ENCODE peak calls at places on chromosomes 2 and 18, in seven cellular contexts. One of them, this sample, is unnamed.

GRCh38 chr2:218860950-218861381 is 1.4 kb downstream of the WNT6 start:
- DNase-seq in ovary: peak
- DNase-seq in tibial artery: peak
- DNase-seq in heart right ventricle: peak
- DNase-seq in astrocyte of the spinal cord: peak
- DNase-seq in AG09309: no peak
- DNase-seq in A549: no peak
- DNase-seq in this sample: peak

GRCh38 chr2:130837175-130837810 is 579 bp downstream of the ARHGEF4 start:
- DNase-seq in ovary: no peak
- DNase-seq in tibial artery: no peak
- DNase-seq in heart right ventricle: no peak
- DNase-seq in astrocyte of the spinal cord: no peak
- DNase-seq in AG09309: no peak
- DNase-seq in A549: no peak
- DNase-seq in this sample: no peak

GRCh38 chr2:152861349-152861942 is 143.0 kb downstream of the ARL6IP6 start:
- DNase-seq in ovary: no peak
- DNase-seq in tibial artery: no peak
- DNase-seq in heart right ventricle: peak
- DNase-seq in astrocyte of the spinal cord: peak
- DNase-seq in AG09309: no peak
- DNase-seq in A549: peak
- DNase-seq in this sample: no peak

GRCh38 chr18:23618862-23619387 is 32.6 kb upstream of the NPC1 start:
- DNase-seq in ovary: peak
- DNase-seq in tibial artery: no peak
- DNase-seq in heart right ventricle: peak
- DNase-seq in astrocyte of the spinal cord: no peak
- DNase-seq in AG09309: no peak
- DNase-seq in A549: peak
- DNase-seq in this sample: no peak

GRCh38 chr18:63878982-63879381 is 8.5 kb upstream of the SERPINB2 start:
- DNase-seq in ovary: no peak
- DNase-seq in tibial artery: no peak
- DNase-seq in heart right ventricle: no peak
- DNase-seq in astrocyte of the spinal cord: no peak
- DNase-seq in AG09309: no peak
- DNase-seq in A549: no peak
- DNase-seq in this sample: no peak

GRCh38 chr2:52220393-52220792 is 1188.5 kb upstream of the NRXN1 start:
- DNase-seq in ovary: no peak
- DNase-seq in tibial artery: no peak
- DNase-seq in heart right ventricle: no peak
- DNase-seq in astrocyte of the spinal cord: peak
- DNase-seq in AG09309: no peak
- DNase-seq in A549: no peak
- DNase-seq in this sample: no peak

GRCh38 chr2:238165288-238165921 is 6.6 kb downstream of the ERFE start:
- DNase-seq in ovary: no peak
- DNase-seq in tibial artery: peak
- DNase-seq in heart right ventricle: no peak
- DNase-seq in astrocyte of the spinal cord: no peak
- DNase-seq in AG09309: no peak
- DNase-seq in A549: no peak
- DNase-seq in this sample: no peak

GRCh38 chr2:12931211-12931844 is 214.6 kb downstream of the TRIB2 start:
- DNase-seq in ovary: no peak
- DNase-seq in tibial artery: no peak
- DNase-seq in heart right ventricle: peak
- DNase-seq in astrocyte of the spinal cord: peak
- DNase-seq in AG09309: no peak
- DNase-seq in A549: peak
- DNase-seq in this sample: no peak

GRCh38 chr2:188833331-188833730 is 140.8 kb upstream of the COL3A1 start:
- DNase-seq in ovary: no peak
- DNase-seq in tibial artery: no peak
- DNase-seq in heart right ventricle: no peak
- DNase-seq in astrocyte of the spinal cord: no peak
- DNase-seq in AG09309: no peak
- DNase-seq in A549: no peak
- DNase-seq in this sample: no peak

GRCh38 chr2:236636714-236637485 is 67.3 kb downstream of the ACKR3 start:
- DNase-seq in ovary: no peak
- DNase-seq in tibial artery: peak
- DNase-seq in heart right ventricle: no peak
- DNase-seq in astrocyte of the spinal cord: no peak
- DNase-seq in AG09309: no peak
- DNase-seq in A549: no peak
- DNase-seq in this sample: no peak

GRCh38 chr2:48145845-48146452 is 239.7 kb upstream of the FBXO11 start:
- DNase-seq in ovary: no peak
- DNase-seq in tibial artery: no peak
- DNase-seq in heart right ventricle: no peak
- DNase-seq in astrocyte of the spinal cord: no peak
- DNase-seq in AG09309: no peak
- DNase-seq in A549: no peak
- DNase-seq in this sample: no peak

GRCh38 chr2:20218331-20219320 is 6.3 kb downstream of the SDC1 start:
- DNase-seq in ovary: no peak
- DNase-seq in tibial artery: no peak
- DNase-seq in heart right ventricle: no peak
- DNase-seq in astrocyte of the spinal cord: no peak
- DNase-seq in AG09309: no peak
- DNase-seq in A549: no peak
- DNase-seq in this sample: no peak

DNA sequence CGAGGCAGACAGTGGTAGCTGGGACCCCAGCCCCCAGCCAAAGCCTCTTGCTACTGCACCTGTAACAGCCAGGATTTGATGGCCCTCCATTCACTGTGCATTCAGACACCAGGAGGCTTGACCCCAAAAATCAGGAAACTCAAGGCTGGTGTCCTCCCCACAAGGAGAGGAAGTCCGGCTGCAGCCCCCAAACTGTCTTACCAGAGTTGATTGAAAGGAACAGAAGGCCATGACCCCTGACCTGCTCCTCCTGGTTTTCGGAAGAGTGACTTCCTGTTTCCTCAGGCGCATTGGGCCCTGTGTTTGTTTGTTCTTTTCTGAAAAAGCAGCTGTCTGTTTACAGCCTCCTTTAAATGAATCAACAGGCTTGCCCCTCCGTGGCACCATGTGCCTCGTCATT is 111.6 kb downstream of the RNF144A start:
- DNase-seq in ovary: no peak
- DNase-seq in tibial artery: no peak
- DNase-seq in heart right ventricle: no peak
- DNase-seq in astrocyte of the spinal cord: no peak
- DNase-seq in AG09309: no peak
- DNase-seq in A549: no peak
- DNase-seq in this sample: no peak
- H3K4me3 ChIP-seq in ovary: no peak
- H3K4me3 ChIP-seq in tibial artery: no peak
- H3K4me3 ChIP-seq in heart right ventricle: no peak
- H3K4me3 ChIP-seq in astrocyte of the spinal cord: no peak
- H3K4me3 ChIP-seq in AG09309: no peak
- H3K4me3 ChIP-seq in A549: no peak
- H3K4me3 ChIP-seq in this sample: no peak

DNA sequence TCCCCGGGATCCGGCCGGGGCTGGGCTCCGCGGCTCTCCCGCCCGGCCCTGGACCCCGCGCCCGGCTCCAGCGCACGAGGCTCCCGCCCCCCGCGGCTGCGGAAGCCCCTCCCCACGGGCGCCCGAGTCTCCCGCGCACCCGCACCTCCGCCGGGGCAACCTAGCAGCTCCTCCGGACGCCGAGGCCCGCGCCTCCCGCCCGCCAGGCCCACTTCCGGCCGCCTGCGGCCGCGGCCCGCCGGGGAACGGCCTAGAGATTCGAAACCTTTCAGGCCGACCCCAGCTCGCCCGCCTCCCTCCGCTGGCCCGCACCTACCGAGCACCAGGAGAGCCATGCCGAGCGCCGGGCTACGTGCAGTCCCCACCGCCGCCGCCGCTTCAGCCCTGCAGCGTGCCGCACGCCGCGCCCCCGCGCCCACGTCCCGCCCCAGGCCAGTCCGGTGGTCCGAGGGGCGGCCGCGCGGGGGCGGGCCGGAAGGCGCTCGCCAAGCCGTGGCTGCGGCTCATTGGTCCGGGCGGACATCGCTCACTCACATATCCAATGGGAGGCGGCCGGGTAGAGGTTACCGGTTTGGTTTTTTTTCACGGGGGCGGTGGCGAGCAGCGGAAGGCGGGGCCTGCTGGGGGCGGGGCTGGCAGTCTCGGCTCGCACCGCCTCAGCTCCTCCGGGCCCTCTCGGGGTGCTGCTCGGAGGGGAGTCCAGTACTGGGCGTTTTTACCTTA is at the start of gene PDIA6:
- DNase-seq in ovary: peak
- DNase-seq in tibial artery: peak
- DNase-seq in heart right ventricle: peak
- DNase-seq in astrocyte of the spinal cord: peak
- DNase-seq in AG09309: peak
- DNase-seq in A549: peak
- DNase-seq in this sample: peak
- TF ChIP-seq CTCF in ovary: peak
- TF ChIP-seq CTCF in tibial artery: peak
- TF ChIP-seq CTCF in heart right ventricle: no peak
- TF ChIP-seq CTCF in astrocyte of the spinal cord: no peak
- TF ChIP-seq CTCF in AG09309: no peak
- TF ChIP-seq CTCF in A549: no peak
- TF ChIP-seq CTCF in this sample: no peak

GRCh38 chr2:186485576-186485870 is 537 bp upstream of the ZC3H15 start:
- DNase-seq in ovary: no peak
- DNase-seq in tibial artery: no peak
- DNase-seq in heart right ventricle: no peak
- DNase-seq in astrocyte of the spinal cord: no peak
- DNase-seq in AG09309: no peak
- DNase-seq in A549: no peak
- DNase-seq in this sample: no peak

GRCh38 chr2:186485871-186486650 is at the start of gene ZC3H15:
- DNase-seq in ovary: peak
- DNase-seq in tibial artery: peak
- DNase-seq in heart right ventricle: peak
- DNase-seq in astrocyte of the spinal cord: peak
- DNase-seq in AG09309: peak
- DNase-seq in A549: peak
- DNase-seq in this sample: peak

GRCh38 chr2:186480991-186481390 is 5.1 kb upstream of the ZC3H15 start:
- DNase-seq in ovary: no peak
- DNase-seq in tibial artery: no peak
- DNase-seq in heart right ventricle: no peak
- DNase-seq in astrocyte of the spinal cord: no peak
- DNase-seq in AG09309: no peak
- DNase-seq in A549: no peak
- DNase-seq in this sample: no peak

GRCh38 chr2:186486651-186487647 is 889 bp downstream of the ZC3H15 start:
- DNase-seq in ovary: no peak
- DNase-seq in tibial artery: no peak
- DNase-seq in heart right ventricle: no peak
- DNase-seq in astrocyte of the spinal cord: peak
- DNase-seq in AG09309: no peak
- DNase-seq in A549: peak
- DNase-seq in this sample: no peak

DNA sequence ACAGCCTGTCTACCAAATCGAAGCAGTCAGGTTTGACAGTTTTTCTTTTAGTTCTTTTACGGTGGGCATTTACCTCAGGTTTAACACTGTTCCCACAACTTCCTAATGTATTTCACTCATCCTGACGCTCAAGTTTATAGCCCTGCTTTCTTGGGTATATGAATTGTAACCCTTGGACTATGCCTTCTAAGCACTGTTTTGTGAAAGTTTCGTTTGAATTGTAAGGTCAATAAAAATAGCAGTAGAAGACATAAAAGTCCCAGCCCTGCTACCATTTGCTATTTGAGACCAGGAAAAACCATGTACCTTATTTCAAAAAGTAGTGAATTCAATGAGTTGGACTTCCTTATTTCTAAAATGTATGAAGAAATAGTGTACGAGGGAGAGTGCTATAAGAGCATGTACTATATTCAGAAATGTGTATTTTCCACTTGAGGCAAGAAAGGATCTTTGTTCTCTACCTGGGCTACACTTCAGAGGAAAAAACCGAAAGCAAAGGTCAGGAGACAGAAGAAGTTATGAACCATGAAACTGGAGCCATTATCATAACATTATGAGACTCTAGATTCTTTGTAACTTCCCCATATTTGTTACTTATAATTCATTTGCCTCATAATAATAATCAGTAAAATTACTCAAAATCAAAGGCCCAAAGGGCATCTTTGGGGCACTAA is 1.9 kb upstream of the ZC3H15 start:
- DNase-seq in ovary: no peak
- DNase-seq in tibial artery: no peak
- DNase-seq in heart right ventricle: no peak
- DNase-seq in astrocyte of the spinal cord: no peak
- DNase-seq in AG09309: no peak
- DNase-seq in A549: no peak
- DNase-seq in this sample: no peak
- H3K4me3 ChIP-seq in ovary: no peak
- H3K4me3 ChIP-seq in tibial artery: no peak
- H3K4me3 ChIP-seq in heart right ventricle: no peak
- H3K4me3 ChIP-seq in astrocyte of the spinal cord: no peak
- H3K4me3 ChIP-seq in AG09309: no peak
- H3K4me3 ChIP-seq in A549: no peak
- H3K4me3 ChIP-seq in this sample: no peak

GRCh38 chr2:75476778-75477177 is 84.0 kb downstream of the EVA1A start:
- DNase-seq in ovary: no peak
- DNase-seq in tibial artery: no peak
- DNase-seq in heart right ventricle: no peak
- DNase-seq in astrocyte of the spinal cord: peak
- DNase-seq in AG09309: no peak
- DNase-seq in A549: no peak
- DNase-seq in this sample: no peak

GRCh38 chr2:75484840-75485239 is 75.9 kb downstream of the EVA1A start:
- DNase-seq in ovary: no peak
- DNase-seq in tibial artery: no peak
- DNase-seq in heart right ventricle: no peak
- DNase-seq in astrocyte of the spinal cord: no peak
- DNase-seq in AG09309: no peak
- DNase-seq in A549: no peak
- DNase-seq in this sample: no peak

GRCh38 chr2:75483878-75484277 is 76.9 kb downstream of the EVA1A start:
- DNase-seq in ovary: no peak
- DNase-seq in tibial artery: no peak
- DNase-seq in heart right ventricle: no peak
- DNase-seq in astrocyte of the spinal cord: no peak
- DNase-seq in AG09309: no peak
- DNase-seq in A549: no peak
- DNase-seq in this sample: no peak

GRCh38 chr2:75482398-75482797 is 78.3 kb downstream of the EVA1A start:
- DNase-seq in ovary: no peak
- DNase-seq in tibial artery: no peak
- DNase-seq in heart right ventricle: no peak
- DNase-seq in astrocyte of the spinal cord: no peak
- DNase-seq in AG09309: no peak
- DNase-seq in A549: no peak
- DNase-seq in this sample: no peak

GRCh38 chr2:75481041-75481836 is 79.5 kb downstream of the EVA1A start:
- DNase-seq in ovary: no peak
- DNase-seq in tibial artery: no peak
- DNase-seq in heart right ventricle: no peak
- DNase-seq in astrocyte of the spinal cord: peak
- DNase-seq in AG09309: no peak
- DNase-seq in A549: peak
- DNase-seq in this sample: peak
- TF ChIP-seq CTCF in ovary: no peak
- TF ChIP-seq CTCF in tibial artery: no peak
- TF ChIP-seq CTCF in heart right ventricle: no peak
- TF ChIP-seq CTCF in astrocyte of the spinal cord: peak
- TF ChIP-seq CTCF in AG09309: peak
- TF ChIP-seq CTCF in A549: peak
- TF ChIP-seq CTCF in this sample: peak

This sample was measured in HFF-Myc.